ENCODE peak calls at places on chromosomes 13 and 19, in five cellular contexts. Y, W, C, P and G are unnamed samples.

GRCh38 chr13:32409561-32410440 is 18.1 kb downstream of the N4BP2L1 start:
- DNase-seq in Y (peak), W (no peak), C (peak), P (peak), G (peak)

GRCh38 chr19:10998045-10998533 is 37.3 kb downstream of the SMARCA4 start:
- DNase-seq in Y (no peak), W (peak), C (no peak), P (no peak), G (no peak)

GRCh38 chr13:89891416-89891815 is 1456.1 kb upstream of the MIR17HG start:
- DNase-seq in Y (no peak), W (no peak), C (no peak), P (no peak), G (no peak)

GRCh38 chr13:57748096-57748495 is 116.6 kb downstream of the PCDH17 start:
- DNase-seq in Y (no peak), W (no peak), C (no peak), P (no peak), G (no peak)

GRCh38 chr19:7701654-7702457 is at the start of gene FCER2:
- DNase-seq in Y (no peak), W (peak), C (no peak), P (no peak), G (no peak)

GRCh38 chr19:30692517-30692870 is 320.3 kb downstream of the ZNF536 start:
- DNase-seq in Y (no peak), W (no peak), C (no peak), P (peak), G (no peak)

GRCh38 chr13:73993661-73994060 is 140.5 kb downstream of the KLF12 start:
- DNase-seq in Y (no peak), W (no peak), C (no peak), P (peak), G (no peak)

GRCh38 chr19:2424686-2425621 is 2.4 kb downstream of the TIMM13 start:
- DNase-seq in Y (peak), W (no peak), C (peak), P (peak), G (peak)

GRCh38 chr19:1985588-1986356 is 29.7 kb downstream of the BTBD2 start:
- DNase-seq in Y (no peak), W (no peak), C (no peak), P (no peak), G (no peak)

GRCh38 chr19:51368366-51369282 is at the start of gene CLDND2:
- DNase-seq in Y (peak), W (no peak), C (no peak), P (no peak), G (no peak)

GRCh38 chr19:45160870-45161714 is at the start of gene NKPD1:
- DNase-seq in Y (peak), W (peak), C (no peak), P (no peak), G (no peak)

GRCh38 chr19:1933942-1934341 is 7.0 kb upstream of the CSNK1G2 start:
- DNase-seq in Y (no peak), W (no peak), C (no peak), P (no peak), G (no peak)

GRCh38 chr13:31154939-31155338 is 6.8 kb downstream of the HSPH1 start:
- DNase-seq in Y (no peak), W (no peak), C (no peak), P (no peak), G (no peak)

GRCh38 chr19:18282021-18282787 is 782 bp upstream of the JUND start:
- DNase-seq in Y (no peak), W (no peak), C (no peak), P (peak), G (no peak)

GRCh38 chr19:14305706-14306105 is 75.5 kb upstream of the ADGRE5 start:
- DNase-seq in Y (no peak), W (no peak), C (no peak), P (no peak), G (no peak)

GRCh38 chr19:38686530-38686888 is 39.1 kb downstream of the ACTN4 start:
- DNase-seq in Y (no peak), W (peak), C (no peak), P (no peak), G (no peak)

GRCh38 chr19:38684078-38684861 is 36.8 kb downstream of the ACTN4 start:
- DNase-seq in Y (peak), W (peak), C (peak), P (no peak), G (no peak)

GRCh38 chr19:38684862-38685665 is 37.6 kb downstream of the ACTN4 start:
- DNase-seq in Y (no peak), W (no peak), C (no peak), P (peak), G (no peak)

GRCh38 chr19:38687837-38688378 is 40.5 kb downstream of the ACTN4 start:
- DNase-seq in Y (no peak), W (no peak), C (no peak), P (no peak), G (no peak)

GRCh38 chr19:38685666-38686529 is 38.4 kb downstream of the ACTN4 start:
- DNase-seq in Y (peak), W (no peak), C (peak), P (peak), G (no peak)
- TF ChIP-seq CTCF in Y (peak), W (peak), C (peak), P (peak), G (peak)

GRCh38 chr19:5138606-5139594 is 170.0 kb downstream of the KDM4B start:
- DNase-seq in Y (no peak), W (peak), C (no peak), P (no peak), G (no peak)
- TF ChIP-seq CTCF in Y (no peak), W (no peak), C (no peak), P (no peak), G (no peak)

DNA sequence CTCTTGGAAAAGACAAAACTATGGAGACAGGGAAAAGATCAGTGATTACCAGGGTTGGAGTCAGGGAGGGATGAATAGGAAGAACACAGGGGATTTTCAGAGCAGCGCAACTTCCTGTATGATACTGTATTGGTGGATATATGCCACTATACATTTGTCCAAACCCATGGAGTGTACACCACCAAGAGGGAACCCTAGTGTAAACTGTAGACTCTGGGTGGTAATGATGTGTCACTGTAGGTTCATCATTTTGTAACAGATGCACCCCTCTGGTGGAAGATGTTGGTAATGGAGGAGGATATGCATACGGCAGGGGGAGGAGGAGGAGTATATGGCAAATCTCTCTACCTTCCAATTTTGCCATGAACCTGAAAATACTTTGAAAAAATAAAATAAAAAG is 68.1 kb downstream of the UFM1 start:
- DNase-seq in Y (peak), W (no peak), C (no peak), P (peak), G (no peak)
- TF ChIP-seq CTCF in Y (peak), W (no peak), C (no peak), P (peak), G (peak)

GRCh38 chr13:38902551-38902950 is 88.1 kb downstream of the STOML3 start:
- DNase-seq in Y (no peak), W (no peak), C (no peak), P (no peak), G (no peak)

GRCh38 chr13:38899581-38899980 is 91.0 kb downstream of the STOML3 start:
- DNase-seq in Y (no peak), W (no peak), C (no peak), P (no peak), G (no peak)

GRCh38 chr13:38897521-38897920 is 93.1 kb downstream of the STOML3 start:
- DNase-seq in Y (no peak), W (no peak), C (no peak), P (no peak), G (no peak)

GRCh38 chr13:38898481-38898880 is 92.2 kb downstream of the STOML3 start:
- DNase-seq in Y (no peak), W (no peak), C (no peak), P (no peak), G (no peak)

DNA sequence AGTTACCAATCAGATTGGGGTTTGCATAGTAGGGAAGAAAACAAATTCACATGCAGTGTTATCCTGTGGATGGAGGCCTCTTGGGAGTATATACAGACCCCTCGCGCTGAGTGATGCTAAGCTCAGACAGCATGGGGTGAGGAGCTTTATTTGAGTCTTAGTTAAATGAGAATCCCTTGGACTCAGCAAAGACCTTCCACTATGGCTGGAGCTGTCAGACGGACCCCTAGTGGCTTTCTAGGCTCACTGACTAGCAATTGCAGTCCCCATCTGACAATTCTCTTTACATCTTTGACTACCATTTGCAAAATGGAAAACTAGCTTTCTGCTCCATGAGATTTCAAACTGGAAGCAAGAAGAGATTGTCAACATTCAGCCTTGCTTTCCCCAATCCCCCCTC is 90.4 kb downstream of the STOML3 start:
- DNase-seq in Y (peak), W (no peak), C (no peak), P (peak), G (no peak)
- TF ChIP-seq CTCF in Y (peak), W (no peak), C (peak), P (peak), G (peak)

GRCh38 chr19:4534836-4535658 is at the start of gene PLIN5:
- DNase-seq in Y (peak), W (peak), C (peak), P (peak), G (peak)
- TF ChIP-seq CTCF in Y (peak), W (no peak), C (no peak), P (peak), G (no peak)